ENCODE peak calls at places on chromosomes 13 and 19, in eight cellular contexts. H is psoas muscle, T is H1, B is SK-N-SH, C is endodermal cell, K is fibroblast of the aortic adventitia, V is astrocyte of the cerebellum, W is upper lobe of left lung. S is an unnamed sample.

GRCh38 chr13:109785141-109785891 is 1.1 kb downstream of the IRS2 start:
- DNase-seq in W (peak; percentile 89), T (peak; percentile 66), H (peak; percentile 73), B (peak; percentile 47), C (peak; percentile 81), V (no peak), K (peak; percentile 53), S (peak; percentile 44)

GRCh38 chr13:98525452-98525851 is 51.5 kb downstream of the STK24 start:
- DNase-seq in T (no peak), H (no peak), V (no peak), W (no peak), C (no peak), B (no peak), K (no peak), S (no peak)

GRCh38 chr19:14113762-14114414 is 3.7 kb downstream of the PRKACA start:
- DNase-seq in C (peak; percentile 71), W (no peak), B (no peak), K (no peak), V (no peak), H (peak; percentile 97), T (peak; percentile 80), S (no peak)

GRCh38 chr13:73341748-73342147 is 282.9 kb downstream of the KLF5 start:
- DNase-seq in K (peak; percentile 25), W (no peak), H (no peak), T (no peak), V (peak; percentile 27), C (peak; percentile 62), B (no peak), S (no peak)

GRCh38 chr19:8512991-8513686 is 828 bp downstream of the ZNF414 start:
- DNase-seq in H (no peak), T (no peak), W (peak; percentile 81), B (no peak), C (no peak), K (no peak), V (no peak), S (no peak)

GRCh38 chr13:49421391-49421790 is 22.5 kb downstream of the CAB39L start:
- DNase-seq in C (peak; percentile 83), V (no peak), B (no peak), K (no peak), H (no peak), W (no peak), T (peak; percentile 56), S (no peak)

GRCh38 chr19:1291761-1292418 is 6.2 kb downstream of the EFNA2 start:
- DNase-seq in B (no peak), V (no peak), K (no peak), H (no peak), T (no peak), W (peak; percentile 70), C (no peak), S (no peak)

GRCh38 chr13:37194428-37194861 is 89.0 kb upstream of the CSNK1A1L start:
- DNase-seq in H (no peak), W (no peak), K (peak; percentile 77), T (no peak), B (no peak), C (no peak), V (peak; percentile 50), S (no peak)

GRCh38 chr13:101127741-101128353 is 288.5 kb downstream of the NALCN start:
- DNase-seq in C (no peak), T (no peak), V (peak; percentile 49), B (peak; percentile 53), K (peak; percentile 72), W (no peak), H (no peak), S (no peak)

GRCh38 chr19:53977991-53978731 is 13.3 kb upstream of the CACNG6 start:
- DNase-seq in K (peak; percentile 98), B (peak; percentile 93), V (peak; percentile 56), W (peak; percentile 81), T (peak; percentile 97), H (peak; percentile 81), C (peak; percentile 98), S (no peak)

GRCh38 chr19:2761876-2762782 is 20.9 kb downstream of the SGTA start:
- DNase-seq in W (peak; percentile 69), T (no peak), H (no peak), K (no peak), V (no peak), B (no peak), C (no peak), S (no peak)

GRCh38 chr19:532578-533484 is 1.3 kb downstream of the CDC34 start:
- DNase-seq in W (peak; percentile 91), H (peak; percentile 93), T (peak; percentile 72), K (peak; percentile 73), V (peak; percentile 39), B (peak; percentile 80), C (peak; percentile 89), S (peak; percentile 54)

GRCh38 chr19:2694196-2694595 is 8.3 kb downstream of the GNG7 start:
- DNase-seq in T (no peak), H (no peak), W (no peak), V (no peak), K (no peak), C (no peak), B (no peak), S (no peak)

GRCh38 chr13:52447815-52448552 is 2.5 kb downstream of the VPS36 start:
- DNase-seq in H (no peak), T (no peak), B (no peak), W (no peak), C (no peak), K (no peak), V (no peak), S (no peak)

DNA sequence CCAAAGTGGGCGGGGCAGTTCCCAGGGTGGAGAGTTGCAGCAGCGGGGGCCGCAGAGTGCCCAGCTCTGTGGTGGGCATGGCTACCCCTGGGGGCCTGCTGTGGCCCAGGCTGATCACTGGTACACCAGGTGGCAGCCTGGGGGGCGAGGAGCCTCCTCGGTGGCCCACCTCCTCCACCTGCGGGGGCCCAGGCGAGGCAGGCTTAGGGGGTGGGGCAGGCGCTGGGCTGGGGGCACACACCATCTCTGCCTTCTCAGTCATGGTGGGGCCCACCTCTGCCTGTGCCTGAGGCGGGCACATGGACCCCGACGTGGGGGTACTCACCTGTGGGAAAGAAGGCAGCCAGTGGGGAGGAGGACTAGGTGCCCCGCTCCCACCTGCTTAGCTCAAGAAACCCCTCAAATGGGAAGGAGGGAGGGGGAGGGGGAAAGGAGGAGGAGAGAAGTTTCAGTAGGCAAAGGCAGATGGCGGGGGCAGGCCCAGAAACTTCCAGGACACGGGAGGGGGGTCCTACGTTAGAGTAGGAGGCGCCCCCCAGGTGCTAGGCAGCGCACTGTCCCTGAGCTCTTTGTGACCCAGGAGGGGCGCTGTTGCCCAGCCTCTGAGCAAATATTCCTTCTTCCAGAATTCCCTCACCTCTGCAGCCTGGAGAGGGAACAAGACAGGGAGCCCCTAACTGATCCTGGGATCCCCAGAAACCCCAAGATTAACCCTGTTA is 1.6 kb downstream of the LYL1 start:
- DNase-seq in H (no peak), W (no peak), T (no peak), K (no peak), V (no peak), C (no peak), B (no peak), S (no peak)
- TF ChIP-seq CTCF in H (peak; percentile 19), W (peak; percentile 23), T (peak; percentile 72), K (peak; percentile 17), V (no peak), C (peak; percentile 66), B (peak; percentile 44), S (no peak)

DNA sequence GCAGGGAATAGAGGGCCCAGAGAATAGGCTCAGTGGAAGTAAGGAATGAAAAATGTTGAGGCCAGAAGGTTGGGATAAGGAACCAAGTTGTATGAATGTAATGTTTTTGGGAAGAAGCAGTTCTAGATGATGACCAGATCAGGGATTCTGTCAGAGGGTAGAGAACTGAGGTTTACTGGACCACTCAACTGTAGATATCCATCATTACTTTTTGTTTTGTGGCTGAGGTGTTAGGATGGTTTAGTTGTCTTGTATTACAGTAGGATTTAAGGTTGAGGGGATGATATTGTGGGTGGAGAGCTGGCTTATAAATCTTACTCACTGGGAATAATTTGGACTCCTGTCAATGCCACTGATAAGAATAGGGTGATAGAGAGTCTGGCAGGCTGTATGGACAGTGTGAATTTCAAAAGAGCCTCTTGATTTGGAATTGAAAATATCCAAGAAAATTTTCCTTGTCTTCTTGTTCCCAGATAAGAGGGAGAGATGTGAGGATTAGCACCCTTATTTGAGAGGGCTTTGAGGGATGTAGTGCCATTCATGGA is 22.6 kb downstream of the NDFIP2 start:
- DNase-seq in C (no peak), K (no peak), B (no peak), T (no peak), W (no peak), H (no peak), V (no peak), S (no peak)
- H3K4me3 ChIP-seq in C (no peak overlapping the region), K (no peak overlapping the region), B (no peak overlapping the region), T (no peak overlapping the region), W (no peak overlapping the region), H (no peak overlapping the region), V (no peak overlapping the region), S (no peak overlapping the region)

DNA sequence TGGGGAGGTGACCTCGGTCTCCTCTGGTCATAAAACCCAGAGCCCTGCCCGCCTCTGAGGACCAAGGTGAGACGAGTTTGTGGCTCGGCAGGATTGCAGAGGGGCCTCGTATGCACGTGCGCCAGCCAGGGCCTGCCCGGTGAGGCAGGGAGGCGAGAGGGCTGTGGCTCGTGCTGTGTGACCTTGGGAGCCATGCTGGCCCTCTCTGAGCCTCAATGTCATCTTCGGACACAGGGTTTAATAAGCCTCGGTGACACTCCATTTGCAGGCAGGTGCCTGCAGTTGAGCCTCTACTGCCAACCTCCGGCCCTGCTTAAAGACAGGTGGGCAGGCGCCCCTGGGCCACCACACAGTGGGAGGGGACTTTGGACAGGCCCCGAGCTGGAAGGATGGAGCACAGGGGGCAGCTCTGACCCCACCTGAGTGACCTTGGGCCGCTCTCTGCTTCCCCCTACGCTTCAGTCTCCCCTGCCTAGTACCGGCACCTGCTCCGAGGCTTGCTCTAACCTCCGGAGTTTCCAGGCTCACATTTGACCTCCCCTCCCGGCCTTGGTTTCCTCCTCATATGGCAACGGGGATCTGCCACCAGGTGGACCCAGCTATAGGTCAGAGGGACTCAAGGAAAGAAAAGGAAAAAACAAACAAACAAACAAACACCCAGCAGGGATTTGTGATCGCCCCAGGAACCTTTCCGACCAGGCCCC is 3.2 kb downstream of the ZBTB7A start:
- DNase-seq in C (peak; percentile 78), T (no peak), W (no peak), B (no peak), H (peak; percentile 62), V (no peak), K (no peak), S (no peak)
- TF ChIP-seq CTCF in C (peak; percentile 57), T (no peak), W (no peak), B (no peak), H (no peak), V (no peak), K (no peak), S (no peak)

GRCh38 chr19:42022616-42023015 is 28.6 kb upstream of the ATP1A3 start:
- DNase-seq in W (no peak), K (no peak), T (no peak), B (no peak), H (peak; percentile 34), C (no peak), V (no peak), S (no peak)

GRCh38 chr19:42021185-42021584 is 27.2 kb upstream of the ATP1A3 start:
- DNase-seq in T (no peak), B (no peak), W (no peak), V (no peak), H (no peak), K (no peak), C (no peak), S (no peak)

GRCh38 chr19:42023121-42023942 is 29.3 kb upstream of the ATP1A3 start:
- DNase-seq in C (peak; percentile 92), H (peak; percentile 34), K (no peak), V (no peak), B (peak; percentile 63), T (peak; percentile 84), W (peak; percentile 70), S (no peak)

GRCh38 chr19:42017040-42017439 is 23.0 kb upstream of the ATP1A3 start:
- DNase-seq in B (no peak), C (no peak), V (no peak), H (no peak), T (no peak), K (no peak), W (no peak), S (no peak)

GRCh38 chr19:42018503-42019193 is 24.6 kb upstream of the ATP1A3 start:
- DNase-seq in B (no peak), W (no peak), H (no peak), T (no peak), K (no peak), C (no peak), V (no peak), S (no peak)
- H3K4me3 ChIP-seq in B (no peak overlapping the region), W (no peak overlapping the region), H (no peak overlapping the region), T (no peak overlapping the region), K (no peak overlapping the region), C (no peak overlapping the region), V (no peak overlapping the region), S (no peak overlapping the region)